ENCODE peak calls at places on chromosomes 11 and 22, in five cellular contexts. M is tibial nerve, S is neuronal stem cell, C is SK-N-SH, Q is body of pancreas. Z is an unnamed sample. For H3K27me3, the result is how much of the 10 kb centered on the place peaks cover.

GRCh38 chr22:30806391-30806861 is 111.8 kb downstream of the OSBP2 start:
- DNase-seq in M (no peak), Q (no peak), S (no peak), C (no peak), Z (no peak)

GRCh38 chr11:79708319-79708928 is 267.6 kb upstream of the TENM4 start:
- DNase-seq in C (peak), Q (no peak), S (peak), M (no peak), Z (peak)

GRCh38 chr11:2466869-2467694 is 22.3 kb downstream of the KCNQ1 start:
- DNase-seq in C (no peak), S (no peak), M (no peak), Q (peak), Z (no peak)

GRCh38 chr22:45179276-45180049 is 15.7 kb downstream of the NUP50 start:
- DNase-seq in C (no peak), Q (no peak), M (no peak), S (no peak), Z (no peak)

GRCh38 chr22:21707677-21708076 is 27.9 kb downstream of the YPEL1 start:
- DNase-seq in C (peak), M (no peak), S (no peak), Q (no peak), Z (no peak)

GRCh38 chr22:49761836-49762235 is 65.8 kb downstream of the BRD1 start:
- DNase-seq in M (no peak), S (no peak), C (no peak), Q (no peak), Z (no peak)

GRCh38 chr11:34256150-34256549 is 101.7 kb downstream of the ABTB2 start:
- DNase-seq in S (no peak), Q (no peak), C (no peak), M (no peak), Z (no peak)

GRCh38 chr11:134014502-134014901 is 54.4 kb upstream of the JAM3 start:
- DNase-seq in C (peak), M (no peak), Q (no peak), S (no peak), Z (no peak)

GRCh38 chr11:44654596-44654995 is 72.2 kb upstream of the TSPAN18 start:
- DNase-seq in C (no peak), Q (no peak), M (no peak), S (no peak), Z (no peak)

GRCh38 chr11:13258855-13259254 is 18.7 kb upstream of the BMAL1 start:
- DNase-seq in S (no peak), M (no peak), Q (no peak), C (no peak), Z (no peak)

GRCh38 chr11:67668191-67668551 is 6.3 kb downstream of the ALDH3B2 start:
- DNase-seq in C (no peak), M (no peak), Q (no peak), S (no peak), Z (no peak)

GRCh38 chr22:46723882-46724281 is 14.2 kb downstream of the CERK start:
- DNase-seq in S (no peak), M (no peak), C (no peak), Q (no peak), Z (no peak)

GRCh38 chr11:94851864-94852581 is 83.9 kb downstream of the AMOTL1 start:
- DNase-seq in Q (no peak), C (no peak), M (no peak), S (no peak), Z (no peak)

DNA sequence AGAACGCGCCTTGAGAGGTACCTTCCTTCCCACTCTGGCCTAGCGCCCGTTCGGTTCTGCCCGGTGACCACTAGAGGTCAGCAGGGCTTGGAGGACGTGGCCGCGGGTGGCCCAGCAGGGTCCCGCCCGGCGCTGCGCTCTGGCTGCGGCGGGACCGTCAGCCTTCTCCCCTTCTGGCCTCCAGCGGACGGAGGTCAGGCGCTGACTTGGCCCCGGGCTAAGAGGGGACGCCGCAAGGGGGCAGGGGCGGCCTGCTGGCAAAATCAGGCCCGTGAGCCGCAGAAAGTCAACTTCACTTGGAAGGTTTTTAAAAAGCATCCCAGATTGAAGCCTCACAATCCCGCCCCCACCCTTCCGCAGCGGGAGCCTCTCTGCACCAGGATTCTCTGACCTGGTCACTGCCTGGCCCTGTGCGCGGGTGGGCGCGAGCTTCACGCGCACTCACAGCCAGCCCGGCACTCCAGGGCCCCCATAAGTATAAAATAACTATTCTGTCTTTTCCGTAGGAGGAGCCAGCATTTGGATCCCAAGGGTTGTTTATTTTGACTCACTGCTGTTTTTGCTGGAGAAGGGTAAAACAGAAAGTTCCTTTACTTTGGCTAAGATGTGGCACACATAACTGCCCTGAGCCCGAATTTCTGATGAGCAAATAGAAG is 23.2 kb upstream of the ZBTB16 start:
- DNase-seq in M (peak), S (peak), C (peak), Q (peak), Z (no peak)
- H3K4me3 ChIP-seq in M (peak), S (no peak), C (peak), Q (no peak), Z (peak)

GRCh38 chr22:37310815-37311595 is 28.7 kb downstream of the CYTH4 start:
- DNase-seq in Q (no peak), C (no peak), S (no peak), M (no peak), Z (no peak)
- H3K27ac ChIP-seq in Q (no peak), C (no peak), S (no peak), M (no peak), Z (no peak)

GRCh38 chr22:17368144-17368726 is 1.0 kb upstream of the CECR2 start:
- DNase-seq in Q (no peak), S (no peak), C (peak), M (no peak), Z (no peak)

GRCh38 chr22:17366329-17366728 is 2.9 kb upstream of the CECR2 start:
- DNase-seq in S (no peak), C (no peak), M (no peak), Q (no peak), Z (no peak)

GRCh38 chr22:17368727-17369552 is at the start of gene CECR2:
- DNase-seq in M (peak), Q (peak), S (peak), C (peak), Z (no peak)

GRCh38 chr22:17369553-17370035 is 334 bp downstream of the CECR2 start:
- DNase-seq in Q (peak), M (no peak), S (peak), C (peak), Z (no peak)

GRCh38 chr22:17366830-17367229 is 2.4 kb upstream of the CECR2 start:
- DNase-seq in C (peak), Q (no peak), M (no peak), S (peak), Z (no peak)
- H3K27me3 ChIP-seq in C (half or more), Q (under half), M (half or more), S (under half), Z (under half)

DNA sequence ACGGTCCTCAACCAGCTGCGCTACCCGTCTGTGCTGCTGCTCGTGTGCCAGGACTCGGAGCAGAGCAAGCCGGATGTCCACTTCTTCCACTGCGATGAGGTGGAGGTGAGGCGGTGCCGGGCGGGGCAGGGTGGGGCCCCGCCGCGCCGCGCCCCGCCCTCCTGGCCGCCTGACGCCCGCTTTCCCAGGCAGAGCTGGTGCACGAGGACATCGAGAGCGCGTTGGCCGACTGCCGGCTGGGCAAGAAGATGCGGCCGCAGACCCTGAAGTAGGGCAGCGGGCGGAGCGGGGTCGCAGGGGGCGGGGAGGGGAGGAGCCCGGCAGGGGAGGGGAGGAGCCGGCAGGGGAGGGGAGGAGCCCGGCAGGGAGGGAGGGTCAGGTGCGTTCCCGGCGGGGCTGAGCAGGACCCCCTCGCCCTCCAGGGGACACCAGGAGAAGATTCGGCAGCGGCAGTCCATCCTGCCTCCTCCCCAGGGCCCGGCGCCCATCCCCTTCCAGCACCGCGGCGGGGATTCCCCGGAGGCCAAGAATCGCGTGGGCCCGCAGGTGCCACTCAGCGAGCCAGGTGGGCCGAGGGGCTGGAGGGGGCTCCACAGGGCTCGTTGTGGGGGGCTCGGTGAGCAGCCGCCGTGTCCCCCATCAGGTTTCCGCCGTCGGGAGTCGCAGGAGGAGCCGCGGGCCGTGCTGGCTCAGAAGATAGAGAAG is 14.8 kb downstream of the EPS8L2 start:
- DNase-seq in S (peak), C (peak), M (no peak), Q (no peak), Z (no peak)
- H3K4me3 ChIP-seq in S (peak), C (peak), M (peak), Q (no peak), Z (no peak)

GRCh38 chr11:73838443-73839122 is 38.1 kb downstream of the COA4 start:
- DNase-seq in S (no peak), M (no peak), C (no peak), Q (no peak), Z (no peak)
- H3K27ac ChIP-seq in S (peak), M (no peak), C (peak), Q (no peak), Z (peak)

Z was measured in AG04450.